ENCODE peak calls at places on chromosomes 6 and 20, in five cellular contexts. Q is choroid plexus epithelial cell, S is breast epithelium, H is heart left ventricle, T is left lung. B is an unnamed sample.

GRCh38 chr6:159977242-159978214 is 8.6 kb downstream of the IGF2R start:
- DNase-seq in Q (peak), S (no peak), H (peak), T (no peak), B (peak)

GRCh38 chr6:18997375-18997826 is 610.3 kb downstream of the RNF144B start:
- DNase-seq in Q (peak), S (no peak), H (no peak), T (no peak), B (no peak)

GRCh38 chr6:15950962-15951569 is 177.8 kb upstream of the MYLIP start:
- DNase-seq in Q (no peak), S (no peak), H (no peak), T (no peak), B (no peak)

GRCh38 chr20:56247954-56248782 is at the start of gene MC3R:
- DNase-seq in Q (peak), S (peak), H (peak), T (no peak), B (no peak)

GRCh38 chr20:38195041-38195504 is 30.0 kb upstream of the TGM2 start:
- DNase-seq in Q (no peak), S (no peak), H (no peak), T (no peak), B (no peak)

GRCh38 chr20:52086878-52087277 is 104.7 kb downstream of the ZFP64 start:
- DNase-seq in Q (no peak), S (no peak), H (no peak), T (no peak), B (no peak)

GRCh38 chr6:53634184-53634631 is 31.3 kb downstream of the KLHL31 start:
- DNase-seq in Q (no peak), S (no peak), H (no peak), T (no peak), B (no peak)

GRCh38 chr20:11452326-11452725 is 465.4 kb upstream of the BTBD3 start:
- DNase-seq in Q (peak), S (no peak), H (no peak), T (no peak), B (no peak)

GRCh38 chr6:168914070-168914469 is 339.6 kb downstream of the THBS2 start:
- DNase-seq in Q (no peak), S (no peak), H (no peak), T (no peak), B (no peak)

GRCh38 chr6:112193535-112194051 is 60.8 kb downstream of the LAMA4 start:
- DNase-seq in Q (no peak), S (no peak), H (no peak), T (no peak), B (no peak)

GRCh38 chr6:158924499-158925455 is 75.2 kb downstream of the RSPH3 start:
- DNase-seq in Q (no peak), S (no peak), H (no peak), T (no peak), B (no peak)

GRCh38 chr20:54933212-54933904 is 458.0 kb downstream of the DOK5 start:
- DNase-seq in Q (no peak), S (no peak), H (no peak), T (no peak), B (no peak)

GRCh38 chr6:137487181-137487910 is 6.8 kb downstream of the OLIG3 start:
- DNase-seq in Q (no peak), S (no peak), H (no peak), T (no peak), B (no peak)

GRCh38 chr20:33229843-33230242 is 6.0 kb upstream of the BPIFA1 start:
- DNase-seq in Q (no peak), S (no peak), H (no peak), T (no peak), B (no peak)

GRCh38 chr6:109690373-109690739 is 646 bp downstream of the AK9 start:
- DNase-seq in Q (no peak), S (peak), H (peak), T (peak), B (peak)

GRCh38 chr20:10367921-10368701 is 65.9 kb downstream of the MKKS start:
- DNase-seq in Q (no peak), S (no peak), H (no peak), T (no peak), B (no peak)

GRCh38 chr6:33112148-33112547 is 36.4 kb downstream of the HLA-DPB1 start:
- DNase-seq in Q (peak), S (no peak), H (no peak), T (no peak), B (no peak)

GRCh38 chr6:36171573-36171972 is 25.0 kb upstream of the BRPF3 start:
- DNase-seq in Q (no peak), S (no peak), H (no peak), T (no peak), B (no peak)

GRCh38 chr20:61353261-61353995 is 101.4 kb downstream of the CDH4 start:
- DNase-seq in Q (no peak), S (no peak), H (no peak), T (no peak), B (no peak)

GRCh38 chr20:57611605-57612311 is 8.5 kb downstream of the ZBP1 start:
- DNase-seq in Q (no peak), S (no peak), H (peak), T (no peak), B (peak)

GRCh38 chr20:15185913-15186312 is 848.5 kb upstream of the FLRT3 start:
- DNase-seq in Q (no peak), S (no peak), H (no peak), T (no peak), B (no peak)

GRCh38 chr6:54194067-54194466 is 82.8 kb downstream of the MLIP start:
- DNase-seq in Q (peak), S (no peak), H (no peak), T (no peak), B (no peak)

GRCh38 chr6:154197176-154197850 is 158.3 kb downstream of the OPRM1 start:
- DNase-seq in Q (peak), S (no peak), H (no peak), T (no peak), B (no peak)

GRCh38 chr6:85459224-85459901 is 9.5 kb downstream of the NT5E start:
- DNase-seq in Q (peak), S (no peak), H (no peak), T (no peak), B (no peak)

GRCh38 chr6:157139054-157139708 is 184.1 kb downstream of the TMEM242 start:
- DNase-seq in Q (no peak), S (no peak), H (no peak), T (no peak), B (no peak)

GRCh38 chr6:163334264-163334663 is 80.3 kb upstream of the QKI start:
- DNase-seq in Q (no peak), S (no peak), H (no peak), T (no peak), B (no peak)

GRCh38 chr6:11585426-11586016 is 48.0 kb downstream of the TMEM170B start:
- DNase-seq in Q (peak), S (no peak), H (no peak), T (no peak), B (no peak)

GRCh38 chr6:143680157-143680556 is 2.4 kb downstream of the PHACTR2 start:
- DNase-seq in Q (no peak), S (no peak), H (no peak), T (no peak), B (no peak)

GRCh38 chr20:16530201-16530681 is 43.0 kb downstream of the KIF16B start:
- DNase-seq in Q (peak), S (no peak), H (no peak), T (no peak), B (no peak)

GRCh38 chr20:35329435-35330139 is 37.4 kb upstream of the FAM83C start:
- DNase-seq in Q (no peak), S (no peak), H (no peak), T (no peak), B (peak)

GRCh38 chr6:7914991-7915789 is 4.6 kb upstream of the TXNDC5 start:
- DNase-seq in Q (peak), S (no peak), H (peak), T (no peak), B (peak)

GRCh38 chr6:46473866-46474265 is 17.4 kb downstream of the RCAN2 start:
- DNase-seq in Q (peak), S (no peak), H (no peak), T (no peak), B (no peak)

GRCh38 chr6:108321253-108321740 is 26.4 kb downstream of the AFG1L start:
- DNase-seq in Q (peak), S (no peak), H (no peak), T (peak), B (no peak)

GRCh38 chr6:113710110-113710509 is 147.0 kb upstream of the MARCKS start:
- DNase-seq in Q (no peak), S (no peak), H (no peak), T (no peak), B (no peak)

GRCh38 chr6:3287976-3288707 is 29.4 kb downstream of the PSMG4 start:
- DNase-seq in Q (no peak), S (no peak), H (no peak), T (no peak), B (no peak)

GRCh38 chr6:30672445-30673253 is at the start of gene DHX16:
- DNase-seq in Q (peak), S (peak), H (peak), T (peak), B (peak)

GRCh38 chr6:90940812-90941481 is 354.1 kb upstream of the MAP3K7 start:
- DNase-seq in Q (peak), S (no peak), H (no peak), T (no peak), B (no peak)

GRCh38 chr20:60955687-60956086 is 296.4 kb upstream of the CDH4 start:
- DNase-seq in Q (no peak), S (no peak), H (no peak), T (no peak), B (no peak)

GRCh38 chr6:42177514-42178364 is 4.6 kb downstream of the GUCA1A start:
- DNase-seq in Q (no peak), S (no peak), H (no peak), T (no peak), B (no peak)
- H3K4me3 ChIP-seq in Q (peak), S (no peak), H (no peak), T (no peak), B (no peak)

GRCh38 chr20:23061262-23061661 is 11.8 kb upstream of the THBD start:
- DNase-seq in Q (no peak), S (no peak), H (no peak), T (no peak), B (no peak)
- H3K4me3 ChIP-seq in Q (no peak), S (peak), H (no peak), T (no peak), B (no peak)

DNA sequence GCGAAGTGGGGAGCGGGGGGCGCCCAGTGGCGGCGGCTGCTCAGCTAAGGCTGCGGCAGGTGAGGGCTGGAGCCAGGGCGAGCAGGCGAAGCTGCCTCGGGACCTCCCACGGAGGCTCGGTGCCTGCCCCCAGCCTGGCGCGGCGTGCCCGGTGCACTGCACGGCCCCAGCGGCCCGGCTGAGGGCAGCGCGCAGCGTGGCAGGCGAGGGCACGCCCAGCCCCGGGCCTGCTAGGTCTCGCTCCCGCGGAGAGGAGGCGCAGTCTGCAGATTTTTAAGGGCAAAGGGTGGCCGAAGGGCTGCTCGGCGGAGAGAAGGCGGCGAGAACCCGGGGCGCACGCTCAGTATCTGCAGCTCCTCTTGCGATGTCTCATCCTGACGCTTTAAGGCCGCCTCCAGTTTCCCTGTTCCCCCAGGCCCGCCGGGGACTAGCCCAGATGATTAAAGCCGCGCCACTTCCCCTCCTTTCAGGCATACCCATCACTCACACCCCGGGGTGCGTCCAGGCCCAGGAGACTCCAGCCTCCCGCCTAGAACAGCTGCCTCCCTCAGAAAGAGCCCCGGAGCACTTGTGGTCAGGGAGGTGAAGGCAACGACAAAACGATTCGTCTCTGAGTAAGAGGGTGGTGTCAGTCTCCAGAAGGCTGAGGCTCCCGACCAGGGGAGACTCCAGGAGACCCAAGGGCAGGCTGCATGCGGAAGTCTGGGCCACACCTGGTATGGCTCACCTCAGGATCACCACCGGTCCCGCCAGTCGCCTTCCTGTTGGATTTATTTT is at the start of gene FERMT1:
- DNase-seq in Q (peak), S (peak), H (peak), T (peak), B (peak)
- H3K4me3 ChIP-seq in Q (peak), S (peak), H (peak), T (peak), B (peak)

DNA sequence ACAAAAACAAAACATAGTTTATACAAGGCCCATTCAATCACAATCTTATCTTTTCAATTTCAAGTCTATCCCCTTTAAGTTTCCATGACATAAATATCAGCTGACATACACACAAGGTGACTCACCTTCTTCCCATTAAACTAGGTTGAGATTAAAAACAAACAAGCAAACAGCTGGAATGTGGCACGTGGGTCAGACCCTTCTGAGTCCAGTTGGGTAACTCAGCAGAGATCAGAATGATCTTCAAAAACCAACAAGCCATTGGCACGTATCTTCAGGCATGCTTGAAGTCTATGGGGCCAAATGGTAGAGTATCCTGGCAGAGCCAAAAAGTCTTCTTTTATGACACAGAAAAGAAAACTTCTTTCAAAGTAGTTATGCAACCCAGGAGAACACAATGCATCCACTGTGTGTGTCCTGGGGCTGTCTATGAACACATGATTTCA is 603.5 kb upstream of the CITED2 start:
- DNase-seq in Q (peak), S (no peak), H (no peak), T (no peak), B (no peak)
- H3K4me3 ChIP-seq in Q (no peak), S (no peak), H (no peak), T (no peak), B (no peak)

GRCh38 chr6:87832025-87832825 is 130.2 kb upstream of the AKIRIN2 start:
- DNase-seq in Q (peak), S (no peak), H (no peak), T (no peak), B (no peak)
- H3K4me3 ChIP-seq in Q (peak), S (peak), H (peak), T (peak), B (peak)

B was measured in psoas muscle.